ENCODE peak calls at places on chromosomes 13 and 19, in five cellular contexts. One of them, this sample, is unnamed.

GRCh38 chr13:31887311-31887710 is 144.3 kb upstream of the FRY start:
- DNase-seq in CD8-positive, alpha-beta memory T cell: no peak
- DNase-seq in epithelial cell of esophagus: no peak
- DNase-seq in naive thymus-derived CD8-positive, alpha-beta T cell: no peak
- DNase-seq in T-helper 2 cell: no peak
- DNase-seq in this sample: no peak

GRCh38 chr13:34349091-34349722 is 531.3 kb downstream of the RFC3 start:
- DNase-seq in CD8-positive, alpha-beta memory T cell: no peak
- DNase-seq in epithelial cell of esophagus: peak; percentile 52
- DNase-seq in naive thymus-derived CD8-positive, alpha-beta T cell: no peak
- DNase-seq in T-helper 2 cell: no peak
- DNase-seq in this sample: peak; percentile 76

GRCh38 chr19:4976412-4977298 is 7.7 kb downstream of the KDM4B start:
- DNase-seq in CD8-positive, alpha-beta memory T cell: no peak
- DNase-seq in epithelial cell of esophagus: peak; percentile 93
- DNase-seq in naive thymus-derived CD8-positive, alpha-beta T cell: no peak
- DNase-seq in T-helper 2 cell: no peak
- DNase-seq in this sample: peak; percentile 88

GRCh38 chr13:109211616-109212015 is 574.8 kb downstream of the IRS2 start:
- DNase-seq in CD8-positive, alpha-beta memory T cell: no peak
- DNase-seq in epithelial cell of esophagus: peak; percentile 72
- DNase-seq in naive thymus-derived CD8-positive, alpha-beta T cell: no peak
- DNase-seq in T-helper 2 cell: no peak
- DNase-seq in this sample: no peak

GRCh38 chr19:7371001-7371400 is 22.3 kb downstream of the ARHGEF18 start:
- DNase-seq in CD8-positive, alpha-beta memory T cell: no peak
- DNase-seq in epithelial cell of esophagus: no peak
- DNase-seq in naive thymus-derived CD8-positive, alpha-beta T cell: no peak
- DNase-seq in T-helper 2 cell: no peak
- DNase-seq in this sample: no peak

GRCh38 chr19:30791116-30791515 is 418.9 kb downstream of the ZNF536 start:
- DNase-seq in CD8-positive, alpha-beta memory T cell: no peak
- DNase-seq in epithelial cell of esophagus: no peak
- DNase-seq in naive thymus-derived CD8-positive, alpha-beta T cell: no peak
- DNase-seq in T-helper 2 cell: no peak
- DNase-seq in this sample: peak; percentile 45

GRCh38 chr13:102045713-102046112 is 356.1 kb downstream of the FGF14 start:
- DNase-seq in CD8-positive, alpha-beta memory T cell: no peak
- DNase-seq in epithelial cell of esophagus: no peak
- DNase-seq in naive thymus-derived CD8-positive, alpha-beta T cell: no peak
- DNase-seq in T-helper 2 cell: no peak
- DNase-seq in this sample: no peak

GRCh38 chr13:94351292-94352000 is 128.0 kb downstream of the DCT start:
- DNase-seq in CD8-positive, alpha-beta memory T cell: no peak
- DNase-seq in epithelial cell of esophagus: peak; percentile 11
- DNase-seq in naive thymus-derived CD8-positive, alpha-beta T cell: no peak
- DNase-seq in T-helper 2 cell: no peak
- DNase-seq in this sample: no peak

GRCh38 chr13:57634829-57635165 is 3.3 kb downstream of the PCDH17 start:
- DNase-seq in CD8-positive, alpha-beta memory T cell: no peak
- DNase-seq in epithelial cell of esophagus: no peak
- DNase-seq in naive thymus-derived CD8-positive, alpha-beta T cell: no peak
- DNase-seq in T-helper 2 cell: no peak
- DNase-seq in this sample: peak; percentile 83

GRCh38 chr19:1489463-1489971 is 633 bp downstream of the PCSK4 start:
- DNase-seq in CD8-positive, alpha-beta memory T cell: no peak
- DNase-seq in epithelial cell of esophagus: no peak
- DNase-seq in naive thymus-derived CD8-positive, alpha-beta T cell: no peak
- DNase-seq in T-helper 2 cell: no peak
- DNase-seq in this sample: no peak

GRCh38 chr13:48580185-48580803 is 47.4 kb upstream of the RCBTB2 start:
- DNase-seq in CD8-positive, alpha-beta memory T cell: peak; percentile 70
- DNase-seq in epithelial cell of esophagus: peak; percentile 70
- DNase-seq in naive thymus-derived CD8-positive, alpha-beta T cell: peak; percentile 79
- DNase-seq in T-helper 2 cell: peak; percentile 63
- DNase-seq in this sample: peak; percentile 92

GRCh38 chr13:91135949-91136348 is 211.5 kb upstream of the MIR17HG start:
- DNase-seq in CD8-positive, alpha-beta memory T cell: no peak
- DNase-seq in epithelial cell of esophagus: no peak
- DNase-seq in naive thymus-derived CD8-positive, alpha-beta T cell: no peak
- DNase-seq in T-helper 2 cell: no peak
- DNase-seq in this sample: no peak

GRCh38 chr19:9673912-9674668 is 810 bp downstream of the ZNF562 start:
- DNase-seq in CD8-positive, alpha-beta memory T cell: no peak
- DNase-seq in epithelial cell of esophagus: peak; percentile 79
- DNase-seq in naive thymus-derived CD8-positive, alpha-beta T cell: peak; percentile 5
- DNase-seq in T-helper 2 cell: no peak
- DNase-seq in this sample: peak; percentile 66

GRCh38 chr13:29858667-29859066 is 8.2 kb upstream of the UBL3 start:
- DNase-seq in CD8-positive, alpha-beta memory T cell: no peak
- DNase-seq in epithelial cell of esophagus: peak; percentile 29
- DNase-seq in naive thymus-derived CD8-positive, alpha-beta T cell: no peak
- DNase-seq in T-helper 2 cell: no peak
- DNase-seq in this sample: no peak

GRCh38 chr19:13154241-13154778 is 4.1 kb downstream of the IER2 start:
- DNase-seq in CD8-positive, alpha-beta memory T cell: peak; percentile 62
- DNase-seq in epithelial cell of esophagus: peak; percentile 84
- DNase-seq in naive thymus-derived CD8-positive, alpha-beta T cell: peak; percentile 46
- DNase-seq in T-helper 2 cell: peak; percentile 42
- DNase-seq in this sample: peak; percentile 99

GRCh38 chr13:44197791-44198770 is 175.5 kb upstream of the SERP2 start:
- DNase-seq in CD8-positive, alpha-beta memory T cell: no peak
- DNase-seq in epithelial cell of esophagus: peak; percentile 11
- DNase-seq in naive thymus-derived CD8-positive, alpha-beta T cell: no peak
- DNase-seq in T-helper 2 cell: no peak
- DNase-seq in this sample: no peak

GRCh38 chr13:108342369-108343289 is 73.1 kb downstream of the TNFSF13B start:
- DNase-seq in CD8-positive, alpha-beta memory T cell: no peak
- DNase-seq in epithelial cell of esophagus: peak; percentile 63
- DNase-seq in naive thymus-derived CD8-positive, alpha-beta T cell: no peak
- DNase-seq in T-helper 2 cell: no peak
- DNase-seq in this sample: no peak

GRCh38 chr13:111961793-111962192 is 105.2 kb upstream of the SOX1 start:
- DNase-seq in CD8-positive, alpha-beta memory T cell: no peak
- DNase-seq in epithelial cell of esophagus: no peak
- DNase-seq in naive thymus-derived CD8-positive, alpha-beta T cell: no peak
- DNase-seq in T-helper 2 cell: no peak
- DNase-seq in this sample: peak; percentile 67

GRCh38 chr13:100550433-100550832 is 38.2 kb downstream of the GGACT start:
- DNase-seq in CD8-positive, alpha-beta memory T cell: no peak
- DNase-seq in epithelial cell of esophagus: no peak
- DNase-seq in naive thymus-derived CD8-positive, alpha-beta T cell: no peak
- DNase-seq in T-helper 2 cell: no peak
- DNase-seq in this sample: no peak

GRCh38 chr19:51461723-51462161 is 3.5 kb upstream of the SIGLEC8 start:
- DNase-seq in CD8-positive, alpha-beta memory T cell: no peak
- DNase-seq in epithelial cell of esophagus: no peak
- DNase-seq in naive thymus-derived CD8-positive, alpha-beta T cell: no peak
- DNase-seq in T-helper 2 cell: no peak
- DNase-seq in this sample: peak; percentile 81

GRCh38 chr13:105972306-105972721 is 563.1 kb downstream of the EFNB2 start:
- DNase-seq in CD8-positive, alpha-beta memory T cell: no peak
- DNase-seq in epithelial cell of esophagus: no peak
- DNase-seq in naive thymus-derived CD8-positive, alpha-beta T cell: no peak
- DNase-seq in T-helper 2 cell: no peak
- DNase-seq in this sample: no peak

GRCh38 chr13:76723551-76724232 is 162.5 kb downstream of the KCTD12 start:
- DNase-seq in CD8-positive, alpha-beta memory T cell: no peak
- DNase-seq in epithelial cell of esophagus: peak; percentile 54
- DNase-seq in naive thymus-derived CD8-positive, alpha-beta T cell: peak; percentile 29
- DNase-seq in T-helper 2 cell: no peak
- DNase-seq in this sample: peak; percentile 30

GRCh38 chr19:19372656-19373416 is 32.6 kb upstream of the GATAD2A start:
- DNase-seq in CD8-positive, alpha-beta memory T cell: peak; percentile 27
- DNase-seq in epithelial cell of esophagus: peak; percentile 43
- DNase-seq in naive thymus-derived CD8-positive, alpha-beta T cell: peak; percentile 26
- DNase-seq in T-helper 2 cell: no peak
- DNase-seq in this sample: no peak

GRCh38 chr13:97583884-97584497 is 150.0 kb downstream of the RAP2A start:
- DNase-seq in CD8-positive, alpha-beta memory T cell: no peak
- DNase-seq in epithelial cell of esophagus: no peak
- DNase-seq in naive thymus-derived CD8-positive, alpha-beta T cell: no peak
- DNase-seq in T-helper 2 cell: no peak
- DNase-seq in this sample: no peak

GRCh38 chr19:57664269-57665127 is 4.2 kb upstream of the ZSCAN4 start:
- DNase-seq in CD8-positive, alpha-beta memory T cell: no peak
- DNase-seq in epithelial cell of esophagus: peak; percentile 35
- DNase-seq in naive thymus-derived CD8-positive, alpha-beta T cell: no peak
- DNase-seq in T-helper 2 cell: no peak
- DNase-seq in this sample: no peak

GRCh38 chr13:102373221-102373620 is 28.6 kb downstream of the FGF14 start:
- DNase-seq in CD8-positive, alpha-beta memory T cell: no peak
- DNase-seq in epithelial cell of esophagus: peak; percentile 33
- DNase-seq in naive thymus-derived CD8-positive, alpha-beta T cell: no peak
- DNase-seq in T-helper 2 cell: no peak
- DNase-seq in this sample: no peak

GRCh38 chr13:100540621-100541020 is 48.0 kb downstream of the GGACT start:
- DNase-seq in CD8-positive, alpha-beta memory T cell: no peak
- DNase-seq in epithelial cell of esophagus: no peak
- DNase-seq in naive thymus-derived CD8-positive, alpha-beta T cell: no peak
- DNase-seq in T-helper 2 cell: no peak
- DNase-seq in this sample: no peak

GRCh38 chr19:35268546-35269424 is at the start of gene USF2:
- DNase-seq in CD8-positive, alpha-beta memory T cell: peak; percentile 59
- DNase-seq in epithelial cell of esophagus: peak; percentile 66
- DNase-seq in naive thymus-derived CD8-positive, alpha-beta T cell: peak; percentile 34
- DNase-seq in T-helper 2 cell: peak; percentile 49
- DNase-seq in this sample: peak; percentile 51

GRCh38 chr13:113818700-113819295 is 45.1 kb downstream of the GAS6 start:
- DNase-seq in CD8-positive, alpha-beta memory T cell: no peak
- DNase-seq in epithelial cell of esophagus: no peak
- DNase-seq in naive thymus-derived CD8-positive, alpha-beta T cell: no peak
- DNase-seq in T-helper 2 cell: no peak
- DNase-seq in this sample: no peak

GRCh38 chr13:106038752-106039151 is 496.7 kb downstream of the EFNB2 start:
- DNase-seq in CD8-positive, alpha-beta memory T cell: no peak
- DNase-seq in epithelial cell of esophagus: peak; percentile 80
- DNase-seq in naive thymus-derived CD8-positive, alpha-beta T cell: no peak
- DNase-seq in T-helper 2 cell: no peak
- DNase-seq in this sample: no peak